ENCODE peak calls at places on chromosome 4, in ten cellular contexts. One of them, this sample, is unnamed.

GRCh38 chr4:125321709-125322362 is 7.1 kb downstream of the FAT4 start:
- DNase-seq in GM23248: peak
- DNase-seq in PC-3: peak
- DNase-seq in fibroblast of lung: peak
- DNase-seq in IMR-90: peak
- DNase-seq in neural progenitor cell: no peak
- DNase-seq in mammary epithelial cell: peak
- DNase-seq in neuronal stem cell: no peak
- DNase-seq in astrocyte: peak
- DNase-seq in SK-N-SH: no peak
- DNase-seq in this sample: peak

GRCh38 chr4:54959656-54960055 is 165.7 kb downstream of the KDR start:
- DNase-seq in GM23248: peak
- DNase-seq in PC-3: no peak
- DNase-seq in fibroblast of lung: peak
- DNase-seq in IMR-90: peak
- DNase-seq in neural progenitor cell: no peak
- DNase-seq in mammary epithelial cell: no peak
- DNase-seq in neuronal stem cell: no peak
- DNase-seq in astrocyte: peak
- DNase-seq in SK-N-SH: no peak
- DNase-seq in this sample: peak

GRCh38 chr4:189773909-189774308 is 166.8 kb upstream of the FRG1 start:
- DNase-seq in GM23248: peak
- DNase-seq in PC-3: peak
- DNase-seq in fibroblast of lung: no peak
- DNase-seq in IMR-90: peak
- DNase-seq in neural progenitor cell: peak
- DNase-seq in mammary epithelial cell: peak
- DNase-seq in neuronal stem cell: no peak
- DNase-seq in astrocyte: peak
- DNase-seq in SK-N-SH: no peak
- DNase-seq in this sample: no peak

GRCh38 chr4:81445196-81445595 is 26.5 kb downstream of the RASGEF1B start:
- DNase-seq in GM23248: no peak
- DNase-seq in PC-3: no peak
- DNase-seq in fibroblast of lung: no peak
- DNase-seq in IMR-90: peak
- DNase-seq in neural progenitor cell: no peak
- DNase-seq in mammary epithelial cell: no peak
- DNase-seq in neuronal stem cell: no peak
- DNase-seq in astrocyte: no peak
- DNase-seq in SK-N-SH: no peak
- DNase-seq in this sample: no peak

GRCh38 chr4:120198411-120198810 is 131.8 kb upstream of the MAD2L1 start:
- DNase-seq in GM23248: no peak
- DNase-seq in PC-3: no peak
- DNase-seq in fibroblast of lung: no peak
- DNase-seq in IMR-90: no peak
- DNase-seq in neural progenitor cell: no peak
- DNase-seq in mammary epithelial cell: peak
- DNase-seq in neuronal stem cell: no peak
- DNase-seq in astrocyte: peak
- DNase-seq in SK-N-SH: no peak
- DNase-seq in this sample: no peak

GRCh38 chr4:150256841-150257273 is 178.6 kb downstream of the DCLK2 start:
- DNase-seq in GM23248: no peak
- DNase-seq in PC-3: no peak
- DNase-seq in fibroblast of lung: no peak
- DNase-seq in IMR-90: no peak
- DNase-seq in neural progenitor cell: no peak
- DNase-seq in mammary epithelial cell: peak
- DNase-seq in neuronal stem cell: no peak
- DNase-seq in astrocyte: no peak
- DNase-seq in SK-N-SH: no peak
- DNase-seq in this sample: no peak

GRCh38 chr4:172898715-172899114 is 269.9 kb upstream of the GALNT7 start:
- DNase-seq in GM23248: no peak
- DNase-seq in PC-3: no peak
- DNase-seq in fibroblast of lung: no peak
- DNase-seq in IMR-90: no peak
- DNase-seq in neural progenitor cell: no peak
- DNase-seq in mammary epithelial cell: no peak
- DNase-seq in neuronal stem cell: no peak
- DNase-seq in astrocyte: no peak
- DNase-seq in SK-N-SH: no peak
- DNase-seq in this sample: no peak

GRCh38 chr4:133865606-133866327 is 335.8 kb downstream of the PABPC4L start:
- DNase-seq in GM23248: peak
- DNase-seq in PC-3: peak
- DNase-seq in fibroblast of lung: peak
- DNase-seq in IMR-90: peak
- DNase-seq in neural progenitor cell: peak
- DNase-seq in mammary epithelial cell: peak
- DNase-seq in neuronal stem cell: peak
- DNase-seq in astrocyte: peak
- DNase-seq in SK-N-SH: no peak
- DNase-seq in this sample: no peak

GRCh38 chr4:84870398-84871163 is 95.9 kb downstream of the WDFY3 start:
- DNase-seq in GM23248: peak
- DNase-seq in PC-3: peak
- DNase-seq in fibroblast of lung: peak
- DNase-seq in IMR-90: peak
- DNase-seq in neural progenitor cell: peak
- DNase-seq in mammary epithelial cell: peak
- DNase-seq in neuronal stem cell: no peak
- DNase-seq in astrocyte: peak
- DNase-seq in SK-N-SH: peak
- DNase-seq in this sample: no peak
- H3K4me2 ChIP-seq in GM23248: peak
- H3K4me2 ChIP-seq in PC-3: peak
- H3K4me2 ChIP-seq in fibroblast of lung: peak
- H3K4me2 ChIP-seq in IMR-90: peak
- H3K4me2 ChIP-seq in neural progenitor cell: peak
- H3K4me2 ChIP-seq in mammary epithelial cell: peak
- H3K4me2 ChIP-seq in neuronal stem cell: no peak
- H3K4me2 ChIP-seq in astrocyte: peak
- H3K4me2 ChIP-seq in SK-N-SH: peak
- H3K4me2 ChIP-seq in this sample: peak

GRCh38 chr4:140061194-140061593 is 92.8 kb downstream of the MAML3 start:
- DNase-seq in GM23248: no peak
- DNase-seq in PC-3: no peak
- DNase-seq in fibroblast of lung: peak
- DNase-seq in IMR-90: peak
- DNase-seq in neural progenitor cell: no peak
- DNase-seq in mammary epithelial cell: no peak
- DNase-seq in neuronal stem cell: no peak
- DNase-seq in astrocyte: peak
- DNase-seq in SK-N-SH: no peak
- DNase-seq in this sample: no peak
- H3K4me2 ChIP-seq in GM23248: no peak
- H3K4me2 ChIP-seq in PC-3: no peak
- H3K4me2 ChIP-seq in fibroblast of lung: peak
- H3K4me2 ChIP-seq in IMR-90: peak
- H3K4me2 ChIP-seq in neural progenitor cell: no peak
- H3K4me2 ChIP-seq in mammary epithelial cell: no peak
- H3K4me2 ChIP-seq in neuronal stem cell: no peak
- H3K4me2 ChIP-seq in astrocyte: peak
- H3K4me2 ChIP-seq in SK-N-SH: peak
- H3K4me2 ChIP-seq in this sample: peak

DNA sequence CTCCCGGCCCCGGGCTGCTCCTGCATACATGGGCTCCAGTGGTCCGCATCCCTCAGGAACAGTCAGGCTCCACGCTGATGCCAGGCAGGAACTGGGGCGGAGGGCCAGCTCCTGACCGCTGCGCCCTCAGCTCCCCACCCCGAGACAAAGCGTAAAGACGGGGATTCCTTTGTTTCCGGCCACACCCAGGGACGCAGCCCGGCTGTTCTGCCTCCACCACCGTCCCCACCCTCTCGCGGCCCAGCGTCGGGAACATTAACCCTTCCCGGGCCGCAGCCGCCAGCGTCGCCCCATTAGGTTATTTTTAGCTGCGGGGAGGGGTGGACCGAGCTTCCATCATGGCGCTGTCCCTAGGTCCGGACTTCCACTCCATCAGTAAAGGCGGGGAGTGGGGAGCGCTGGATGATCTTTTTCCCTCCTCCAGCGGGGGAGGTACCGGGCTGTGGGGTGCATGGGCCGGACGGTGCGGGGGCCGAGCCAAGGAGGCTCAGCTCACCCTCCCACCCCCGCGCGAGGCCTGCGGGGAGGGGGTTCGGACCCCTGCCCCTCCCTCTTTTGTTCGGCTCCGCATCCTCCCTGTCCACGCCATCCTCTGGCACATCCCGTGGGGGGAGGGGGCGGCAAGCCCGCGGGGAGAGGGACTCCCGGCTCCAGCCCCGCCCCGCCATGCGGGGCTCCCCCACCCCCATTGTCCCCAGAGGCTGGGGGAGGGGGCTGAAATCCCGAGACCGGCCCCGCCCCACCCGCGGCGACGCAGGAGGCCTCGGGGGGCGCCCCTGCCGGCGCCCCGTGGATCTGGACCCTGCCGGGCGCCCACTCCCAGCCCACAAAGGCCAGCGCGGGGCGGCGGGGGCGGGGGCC is 5.3 kb downstream of the CRMP1 start:
- DNase-seq in GM23248: no peak
- DNase-seq in PC-3: no peak
- DNase-seq in fibroblast of lung: peak
- DNase-seq in IMR-90: no peak
- DNase-seq in neural progenitor cell: peak
- DNase-seq in mammary epithelial cell: no peak
- DNase-seq in neuronal stem cell: no peak
- DNase-seq in astrocyte: no peak
- DNase-seq in SK-N-SH: peak
- DNase-seq in this sample: peak
- H3K4me2 ChIP-seq in GM23248: no peak
- H3K4me2 ChIP-seq in PC-3: no peak
- H3K4me2 ChIP-seq in fibroblast of lung: no peak
- H3K4me2 ChIP-seq in IMR-90: peak
- H3K4me2 ChIP-seq in neural progenitor cell: peak
- H3K4me2 ChIP-seq in mammary epithelial cell: peak
- H3K4me2 ChIP-seq in neuronal stem cell: peak
- H3K4me2 ChIP-seq in astrocyte: peak
- H3K4me2 ChIP-seq in SK-N-SH: peak
- H3K4me2 ChIP-seq in this sample: no peak

GRCh38 chr4:143188325-143189088 is 3.8 kb downstream of the USP38 start:
- DNase-seq in GM23248: peak
- DNase-seq in PC-3: peak
- DNase-seq in fibroblast of lung: no peak
- DNase-seq in IMR-90: no peak
- DNase-seq in neural progenitor cell: no peak
- DNase-seq in mammary epithelial cell: peak
- DNase-seq in neuronal stem cell: no peak
- DNase-seq in astrocyte: no peak
- DNase-seq in SK-N-SH: no peak
- DNase-seq in this sample: no peak
- H3K4me2 ChIP-seq in GM23248: peak
- H3K4me2 ChIP-seq in PC-3: peak
- H3K4me2 ChIP-seq in fibroblast of lung: peak
- H3K4me2 ChIP-seq in IMR-90: peak
- H3K4me2 ChIP-seq in neural progenitor cell: peak
- H3K4me2 ChIP-seq in mammary epithelial cell: peak
- H3K4me2 ChIP-seq in neuronal stem cell: no peak
- H3K4me2 ChIP-seq in astrocyte: peak
- H3K4me2 ChIP-seq in SK-N-SH: peak
- H3K4me2 ChIP-seq in this sample: peak